ENCODE peak calls at places on chromosomes 16 and 17, in eight cellular contexts. One of them, this sample, is unnamed.
A peak's percentile ranks its signal among the peaks of the same experiment; 100 is the strongest.

GRCh38 chr17:50477976-50478375 is 684 bp upstream of the RSAD1 start:
- DNase-seq in adrenal gland: peak; percentile 31
- DNase-seq in heart left ventricle: no peak
- DNase-seq in A673: no peak
- DNase-seq in PC-9: no peak
- DNase-seq in ovary: no peak
- DNase-seq in mucosa of descending colon: peak; percentile 30
- DNase-seq in psoas muscle: no peak
- DNase-seq in this sample: no peak

GRCh38 chr17:55004484-55004883 is 35.9 kb downstream of the STXBP4 start:
- DNase-seq in heart left ventricle: no peak
- DNase-seq in mucosa of descending colon: no peak
- DNase-seq in ovary: no peak
- DNase-seq in PC-9: no peak
- DNase-seq in A673: no peak
- DNase-seq in adrenal gland: no peak
- DNase-seq in psoas muscle: no peak
- DNase-seq in this sample: no peak

GRCh38 chr16:66983033-66983432 is 5.4 kb upstream of the CES4A start:
- DNase-seq in psoas muscle: no peak
- DNase-seq in heart left ventricle: peak; percentile 14
- DNase-seq in mucosa of descending colon: no peak
- DNase-seq in A673: no peak
- DNase-seq in PC-9: no peak
- DNase-seq in ovary: no peak
- DNase-seq in adrenal gland: no peak
- DNase-seq in this sample: no peak

GRCh38 chr17:57900991-57901743 is 51.3 kb upstream of the MRPS23 start:
- DNase-seq in heart left ventricle: peak; percentile 10
- DNase-seq in ovary: no peak
- DNase-seq in mucosa of descending colon: no peak
- DNase-seq in A673: no peak
- DNase-seq in PC-9: peak; percentile 81
- DNase-seq in psoas muscle: no peak
- DNase-seq in adrenal gland: no peak
- DNase-seq in this sample: no peak

GRCh38 chr16:14501331-14502255 is 128.5 kb downstream of the PARN start:
- DNase-seq in psoas muscle: peak; percentile 90
- DNase-seq in mucosa of descending colon: peak; percentile 66
- DNase-seq in adrenal gland: peak; percentile 95
- DNase-seq in ovary: peak; percentile 92
- DNase-seq in heart left ventricle: peak; percentile 80
- DNase-seq in PC-9: peak; percentile 94
- DNase-seq in A673: peak; percentile 83
- DNase-seq in this sample: no peak

GRCh38 chr17:17236295-17237025 is 508 bp downstream of the FLCN start:
- DNase-seq in heart left ventricle: no peak
- DNase-seq in psoas muscle: no peak
- DNase-seq in PC-9: peak; percentile 43
- DNase-seq in A673: peak; percentile 32
- DNase-seq in ovary: no peak
- DNase-seq in adrenal gland: no peak
- DNase-seq in mucosa of descending colon: no peak
- DNase-seq in this sample: peak; percentile 15

GRCh38 chr17:21149626-21150025 is 22.9 kb downstream of the DHRS7B start:
- DNase-seq in A673: no peak
- DNase-seq in ovary: no peak
- DNase-seq in psoas muscle: no peak
- DNase-seq in PC-9: no peak
- DNase-seq in heart left ventricle: no peak
- DNase-seq in mucosa of descending colon: no peak
- DNase-seq in adrenal gland: no peak
- DNase-seq in this sample: no peak

GRCh38 chr17:10316986-10317834 is 55.6 kb downstream of the MYH13 start:
- DNase-seq in A673: peak; percentile 64
- DNase-seq in adrenal gland: peak; percentile 87
- DNase-seq in PC-9: no peak
- DNase-seq in mucosa of descending colon: peak; percentile 72
- DNase-seq in psoas muscle: peak; percentile 67
- DNase-seq in heart left ventricle: peak; percentile 68
- DNase-seq in ovary: no peak
- DNase-seq in this sample: peak; percentile 48

GRCh38 chr17:752620-753219 is 656 bp upstream of the GEMIN4 start:
- DNase-seq in A673: peak; percentile 76
- DNase-seq in psoas muscle: peak; percentile 79
- DNase-seq in adrenal gland: peak; percentile 74
- DNase-seq in ovary: peak; percentile 85
- DNase-seq in heart left ventricle: peak; percentile 79
- DNase-seq in mucosa of descending colon: peak; percentile 68
- DNase-seq in PC-9: no peak
- DNase-seq in this sample: no peak

GRCh38 chr17:58557981-58558380 is 43.5 kb upstream of the MTMR4 start:
- DNase-seq in adrenal gland: no peak
- DNase-seq in ovary: no peak
- DNase-seq in mucosa of descending colon: no peak
- DNase-seq in PC-9: no peak
- DNase-seq in A673: no peak
- DNase-seq in psoas muscle: no peak
- DNase-seq in heart left ventricle: no peak
- DNase-seq in this sample: no peak

GRCh38 chr17:64001763-64002529 is 3.8 kb downstream of the PRR29 start:
- DNase-seq in mucosa of descending colon: no peak
- DNase-seq in adrenal gland: no peak
- DNase-seq in psoas muscle: peak; percentile 60
- DNase-seq in A673: no peak
- DNase-seq in ovary: no peak
- DNase-seq in PC-9: no peak
- DNase-seq in heart left ventricle: peak; percentile 72
- DNase-seq in this sample: no peak

GRCh38 chr17:63498621-63499195 is 21.8 kb downstream of the ACE start:
- DNase-seq in psoas muscle: no peak
- DNase-seq in A673: no peak
- DNase-seq in adrenal gland: no peak
- DNase-seq in ovary: no peak
- DNase-seq in PC-9: no peak
- DNase-seq in heart left ventricle: no peak
- DNase-seq in mucosa of descending colon: no peak
- DNase-seq in this sample: no peak

GRCh38 chr17:83062011-83062817 is 17.2 kb upstream of the METRNL start:
- DNase-seq in PC-9: no peak
- DNase-seq in adrenal gland: peak; percentile 11
- DNase-seq in ovary: no peak
- DNase-seq in psoas muscle: no peak
- DNase-seq in A673: no peak
- DNase-seq in mucosa of descending colon: peak; percentile 21
- DNase-seq in heart left ventricle: peak; percentile 54
- DNase-seq in this sample: peak; percentile 6

DNA sequence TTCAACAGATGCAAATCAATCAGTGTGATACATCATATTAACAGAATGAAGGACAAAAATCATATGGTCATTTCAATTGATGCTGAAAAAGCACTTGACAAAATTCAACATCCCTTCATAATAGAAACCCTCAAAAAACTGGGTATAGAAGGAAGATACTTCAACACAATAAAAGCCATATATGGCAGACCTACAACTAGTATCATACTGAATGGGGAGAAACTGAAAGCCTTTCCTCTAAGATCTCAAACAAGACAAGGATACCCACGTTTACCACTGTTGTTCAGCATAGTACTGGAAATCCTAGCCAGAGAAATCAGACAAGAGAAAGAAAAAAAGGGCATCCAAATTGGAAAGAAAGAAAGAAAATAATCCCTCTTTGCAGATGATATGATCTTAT is 47.1 kb upstream of the NACA2 start:
- DNase-seq in psoas muscle: no peak
- DNase-seq in heart left ventricle: no peak
- DNase-seq in adrenal gland: no peak
- DNase-seq in PC-9: no peak
- DNase-seq in ovary: no peak
- DNase-seq in mucosa of descending colon: no peak
- DNase-seq in A673: no peak
- DNase-seq in this sample: no peak
- H3K36me3 ChIP-seq in psoas muscle: no peaks in the 10 kb centered on the region
- H3K36me3 ChIP-seq in heart left ventricle: no peaks in the 10 kb centered on the region
- H3K36me3 ChIP-seq in adrenal gland: no peaks in the 10 kb centered on the region
- H3K36me3 ChIP-seq in PC-9: no peaks in the 10 kb centered on the region
- H3K36me3 ChIP-seq in ovary: no peaks in the 10 kb centered on the region
- H3K36me3 ChIP-seq in mucosa of descending colon: no peaks in the 10 kb centered on the region
- H3K36me3 ChIP-seq in A673: no peaks in the 10 kb centered on the region
- H3K36me3 ChIP-seq in this sample: no peaks in the 10 kb centered on the region

DNA sequence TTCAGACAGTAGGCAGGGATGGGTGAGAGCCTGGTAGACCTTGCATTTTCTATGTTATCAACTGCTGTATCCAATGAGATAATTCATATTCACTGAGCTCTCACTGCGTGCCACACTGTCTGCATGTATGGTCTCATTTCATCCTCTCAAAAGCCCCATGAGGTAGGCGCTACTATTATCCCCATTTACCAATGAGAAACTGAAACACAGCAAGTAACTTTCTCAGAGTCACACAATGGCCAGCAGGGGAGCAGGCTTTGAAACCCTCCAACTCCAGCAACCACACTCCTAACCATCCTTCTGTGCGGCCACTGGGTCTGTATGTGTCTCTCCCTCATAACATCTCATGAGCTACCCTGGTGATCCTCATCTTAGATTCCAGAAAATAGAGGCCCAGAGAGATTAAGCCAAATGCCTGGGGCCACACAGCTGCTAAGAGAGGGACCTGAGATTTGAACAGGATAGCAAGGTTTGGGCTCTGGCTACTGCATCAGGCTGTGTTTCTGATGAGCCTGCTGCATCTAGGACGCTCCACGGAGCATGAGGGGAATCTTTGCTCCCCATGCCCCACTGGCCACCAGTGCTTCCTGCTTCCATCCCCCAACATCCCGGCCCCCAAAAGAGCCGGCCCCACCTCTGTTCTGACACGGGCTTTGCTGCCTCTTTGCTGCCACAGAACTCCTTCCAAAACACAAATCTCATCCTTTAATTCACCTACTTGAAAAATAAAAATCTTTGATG is 3.2 kb downstream of the CCR7 start:
- DNase-seq in A673: no peak
- DNase-seq in heart left ventricle: no peak
- DNase-seq in mucosa of descending colon: no peak
- DNase-seq in adrenal gland: no peak
- DNase-seq in PC-9: no peak
- DNase-seq in ovary: no peak
- DNase-seq in psoas muscle: no peak
- DNase-seq in this sample: no peak
- TF ChIP-seq CTCF in A673: peak; percentile 9
- TF ChIP-seq CTCF in heart left ventricle: no peak
- TF ChIP-seq CTCF in mucosa of descending colon: no peak
- TF ChIP-seq CTCF in adrenal gland: no peak
- TF ChIP-seq CTCF in PC-9: no peak
- TF ChIP-seq CTCF in ovary: no peak
- TF ChIP-seq CTCF in psoas muscle: peak; percentile 11
- TF ChIP-seq CTCF in this sample: peak; percentile 35

GRCh38 chr17:8420041-8420934 is 15.4 kb upstream of the NDEL1 start:
- DNase-seq in heart left ventricle: peak; percentile 70
- DNase-seq in A673: no peak
- DNase-seq in PC-9: peak; percentile 46
- DNase-seq in psoas muscle: peak; percentile 36
- DNase-seq in mucosa of descending colon: peak; percentile 45
- DNase-seq in adrenal gland: peak; percentile 90
- DNase-seq in ovary: peak; percentile 60
- DNase-seq in this sample: no peak

GRCh38 chr17:8419305-8419704 is 16.4 kb upstream of the NDEL1 start:
- DNase-seq in ovary: no peak
- DNase-seq in heart left ventricle: no peak
- DNase-seq in mucosa of descending colon: no peak
- DNase-seq in A673: no peak
- DNase-seq in adrenal gland: no peak
- DNase-seq in PC-9: no peak
- DNase-seq in psoas muscle: no peak
- DNase-seq in this sample: no peak

GRCh38 chr17:8418471-8418870 is 17.2 kb upstream of the NDEL1 start:
- DNase-seq in psoas muscle: no peak
- DNase-seq in PC-9: no peak
- DNase-seq in ovary: no peak
- DNase-seq in adrenal gland: no peak
- DNase-seq in A673: no peak
- DNase-seq in heart left ventricle: no peak
- DNase-seq in mucosa of descending colon: no peak
- DNase-seq in this sample: no peak

GRCh38 chr17:8421571-8421970 is 14.1 kb upstream of the NDEL1 start:
- DNase-seq in mucosa of descending colon: no peak
- DNase-seq in heart left ventricle: no peak
- DNase-seq in adrenal gland: no peak
- DNase-seq in A673: no peak
- DNase-seq in PC-9: no peak
- DNase-seq in psoas muscle: no peak
- DNase-seq in ovary: no peak
- DNase-seq in this sample: no peak

DNA sequence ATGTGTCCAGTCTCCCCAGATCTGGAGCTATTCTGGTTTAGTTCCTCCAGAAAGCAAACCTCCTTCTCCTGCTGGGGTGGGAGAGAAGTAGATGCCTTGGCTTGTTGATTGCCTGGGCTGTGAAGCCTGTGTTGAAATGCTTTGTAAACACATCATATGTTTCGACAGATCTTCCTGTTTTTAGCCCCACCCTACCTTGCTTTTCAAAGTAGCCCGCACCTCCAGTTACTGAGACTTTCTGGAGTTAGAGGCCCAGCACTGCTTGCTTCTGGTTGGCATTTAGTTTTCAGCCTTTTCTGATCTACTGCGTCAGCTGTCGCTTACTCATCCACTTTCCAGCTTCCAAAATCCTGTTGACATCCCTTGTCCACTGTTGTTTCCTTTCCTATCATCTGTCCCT is 17.9 kb upstream of the NDEL1 start:
- DNase-seq in PC-9: no peak
- DNase-seq in ovary: no peak
- DNase-seq in adrenal gland: no peak
- DNase-seq in heart left ventricle: no peak
- DNase-seq in mucosa of descending colon: no peak
- DNase-seq in A673: no peak
- DNase-seq in psoas muscle: no peak
- DNase-seq in this sample: no peak
- H3K36me3 ChIP-seq in PC-9: no peaks in the 10 kb centered on the region
- H3K36me3 ChIP-seq in ovary: no peaks in the 10 kb centered on the region
- H3K36me3 ChIP-seq in adrenal gland: no peaks in the 10 kb centered on the region
- H3K36me3 ChIP-seq in heart left ventricle: no peaks in the 10 kb centered on the region
- H3K36me3 ChIP-seq in mucosa of descending colon: no peaks in the 10 kb centered on the region
- H3K36me3 ChIP-seq in A673: no peaks in the 10 kb centered on the region
- H3K36me3 ChIP-seq in psoas muscle: no peaks in the 10 kb centered on the region
- H3K36me3 ChIP-seq in this sample: no peaks in the 10 kb centered on the region

DNA sequence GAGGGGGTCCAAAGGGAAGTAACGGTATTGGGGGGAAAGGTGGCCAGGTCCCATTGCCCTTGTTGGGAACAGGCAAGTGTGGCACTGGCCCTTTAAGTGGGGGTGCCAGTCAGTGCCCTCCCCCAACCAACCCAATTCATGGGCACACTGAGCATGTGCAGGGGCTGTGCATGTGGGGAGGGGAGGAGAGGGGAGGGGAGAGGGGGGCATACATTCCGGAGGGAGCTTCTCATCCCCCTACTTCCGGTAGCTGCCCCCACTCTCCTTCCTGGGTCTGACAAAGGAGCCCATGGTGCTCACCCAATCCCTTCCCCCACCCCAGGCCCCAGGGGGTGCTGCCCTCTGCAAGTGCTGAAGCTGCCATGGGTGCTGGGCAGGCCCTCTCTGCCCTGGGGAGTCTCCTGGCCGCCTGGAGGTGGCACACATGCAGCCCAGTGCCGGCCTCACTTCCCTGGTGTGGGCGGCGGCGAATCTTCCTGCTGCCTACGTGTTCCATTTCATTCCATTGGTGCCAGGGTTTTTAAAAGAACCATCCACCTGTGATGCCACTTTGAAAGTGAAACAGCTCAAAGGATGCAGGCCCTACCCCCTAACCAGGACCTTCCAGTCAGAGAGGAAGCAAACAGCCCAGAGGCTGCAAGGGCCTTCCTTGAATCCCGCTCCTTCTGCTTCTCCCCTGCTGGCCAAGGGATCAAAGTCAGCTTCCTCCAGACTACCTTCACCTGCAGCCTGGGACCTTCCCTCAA is 11.0 kb downstream of the HEXIM2 start:
- DNase-seq in heart left ventricle: peak; percentile 77
- DNase-seq in mucosa of descending colon: peak; percentile 79
- DNase-seq in adrenal gland: peak; percentile 87
- DNase-seq in ovary: peak; percentile 64
- DNase-seq in psoas muscle: peak; percentile 70
- DNase-seq in A673: peak; percentile 86
- DNase-seq in PC-9: peak; percentile 97
- DNase-seq in this sample: peak; percentile 60
- TF ChIP-seq CTCF in heart left ventricle: no peak
- TF ChIP-seq CTCF in mucosa of descending colon: no peak
- TF ChIP-seq CTCF in adrenal gland: no peak
- TF ChIP-seq CTCF in ovary: no peak
- TF ChIP-seq CTCF in psoas muscle: no peak
- TF ChIP-seq CTCF in A673: no peak
- TF ChIP-seq CTCF in PC-9: no peak
- TF ChIP-seq CTCF in this sample: peak; percentile 6